ENCODE peak calls at places on chromosome 3, in four cellular contexts. P, S, U and X are unnamed samples.

GRCh38 chr3:48306860-48307530 is 26.5 kb downstream of the SPINK8 start:
- DNase-seq in P (no peak), S (no peak), U (no peak), X (no peak)

GRCh38 chr3:150739200-150739863 is 23.6 kb downstream of the SIAH2 start:
- DNase-seq in P (no peak), S (no peak), U (no peak), X (no peak)

GRCh38 chr3:140421884-140422283 is 256.0 kb upstream of the TRIM42 start:
- DNase-seq in P (no peak), S (no peak), U (no peak), X (no peak)

GRCh38 chr3:196688349-196688748 is 23.7 kb downstream of the CEP19 start:
- DNase-seq in P (no peak), S (peak; percentile 19), U (no peak), X (peak; percentile 15)

GRCh38 chr3:112303811-112304325 is 9.9 kb upstream of the SLC9C1 start:
- DNase-seq in P (peak; percentile 59), S (peak; percentile 3), U (no peak), X (no peak)

GRCh38 chr3:64120876-64121275 is 97.6 kb upstream of the PSMD6 start:
- DNase-seq in P (no peak), S (no peak), U (no peak), X (no peak)

GRCh38 chr3:12541625-12542024 is 3.7 kb downstream of the MKRN2OS start:
- DNase-seq in P (no peak), S (no peak), U (no peak), X (no peak)

GRCh38 chr3:130395916-130396315 is 50.4 kb downstream of the COL6A5 start:
- DNase-seq in P (no peak), S (no peak), U (no peak), X (no peak)

GRCh38 chr3:52128118-52128683 is 26.0 kb downstream of the POC1A start:
- DNase-seq in P (no peak), S (peak; percentile 72), U (no peak), X (no peak)

GRCh38 chr3:136261826-136262225 is 11.7 kb downstream of the PCCB start:
- DNase-seq in P (no peak), S (no peak), U (no peak), X (no peak)

GRCh38 chr3:102205647-102206046 is 229.2 kb upstream of the ZPLD1 start:
- DNase-seq in P (no peak), S (no peak), U (no peak), X (no peak)

GRCh38 chr3:116140100-116140689 is 305.1 kb downstream of the LSAMP start:
- DNase-seq in P (no peak), S (peak; percentile 6), U (no peak), X (no peak)

GRCh38 chr3:187112934-187113793 is 26.1 kb downstream of the RPL39L start:
- DNase-seq in P (peak; percentile 56), S (peak; percentile 44), U (no peak), X (no peak)

GRCh38 chr3:99883693-99884092 is 66.0 kb downstream of the CMSS1 start:
- DNase-seq in P (no peak), S (no peak), U (no peak), X (no peak)

GRCh38 chr3:177345049-177345972 is 148.0 kb upstream of the TBL1XR1 start:
- DNase-seq in P (no peak), S (peak; percentile 95), U (peak; percentile 68), X (peak; percentile 37)

GRCh38 chr3:50126287-50127211 is 28.6 kb upstream of the SEMA3F start:
- DNase-seq in P (no peak), S (peak; percentile 59), U (no peak), X (no peak)

GRCh38 chr3:133943639-133944131 is 48.0 kb upstream of the RAB6B start:
- DNase-seq in P (no peak), S (peak; percentile 89), U (no peak), X (no peak)

GRCh38 chr3:36124118-36124796 is 256.0 kb upstream of the STAC start:
- DNase-seq in P (no peak), S (no peak), U (no peak), X (no peak)

GRCh38 chr3:157429703-157430102 is 6.9 kb upstream of the PTX3 start:
- DNase-seq in P (no peak), S (no peak), U (no peak), X (peak; percentile 1)

GRCh38 chr3:179348325-179349013 is 960 bp downstream of the MFN1 start:
- DNase-seq in P (no peak), S (no peak), U (no peak), X (no peak)

GRCh38 chr3:24220859-24221657 is 273.6 kb downstream of the THRB start:
- DNase-seq in P (no peak), S (peak; percentile 98), U (no peak), X (no peak)